ENCODE peak calls at places on chromosomes 6 and 20, in six cellular contexts. B is IMR-90, Y is mucosa of descending colon, M is AG10803, V is cardiac muscle cell, R is dorsolateral prefrontal cortex. S is an unnamed sample.

GRCh38 chr6:139204978-139205377 is 70.1 kb downstream of the HECA start:
- DNase-seq in R (no peak), M (no peak), B (no peak), V (no peak), Y (no peak), S (no peak)

GRCh38 chr6:26159417-26160273 is 72.4 kb downstream of the HFE start:
- DNase-seq in Y (no peak), R (no peak), M (no peak), V (no peak), B (no peak), S (peak; percentile 47)

GRCh38 chr20:61635721-61636455 is 383.8 kb downstream of the CDH4 start:
- DNase-seq in V (no peak), R (no peak), Y (no peak), M (no peak), B (no peak), S (no peak)

GRCh38 chr6:79257381-79258205 is 23.1 kb upstream of the HMGN3 start:
- DNase-seq in Y (no peak), M (no peak), V (no peak), B (peak; percentile 66), R (no peak), S (peak; percentile 76)

GRCh38 chr20:1888796-1889463 is 6.3 kb upstream of the SIRPA start:
- DNase-seq in Y (no peak), M (peak; percentile 43), V (no peak), R (no peak), B (peak; percentile 41), S (peak; percentile 45)

GRCh38 chr6:71367763-71368162 is 79.2 kb downstream of the OGFRL1 start:
- DNase-seq in Y (no peak), M (peak; percentile 28), V (no peak), B (peak; percentile 17), R (no peak), S (no peak)

GRCh38 chr6:3585320-3585935 is 128.6 kb upstream of the SLC22A23 start:
- DNase-seq in Y (no peak), R (no peak), V (no peak), B (peak; percentile 84), M (peak; percentile 90), S (peak; percentile 80)

GRCh38 chr20:44618318-44618731 is 33.2 kb downstream of the ADA start:
- DNase-seq in B (no peak), R (no peak), M (no peak), V (no peak), Y (peak; percentile 57), S (no peak)

GRCh38 chr6:128807577-128807976 is 75.4 kb upstream of the LAMA2 start:
- DNase-seq in B (peak; percentile 60), M (peak; percentile 61), V (peak; percentile 42), R (no peak), Y (no peak), S (peak; percentile 78)

GRCh38 chr20:36629719-36630340 is 16.2 kb downstream of the SLA2 start:
- DNase-seq in B (no peak), R (no peak), Y (peak; percentile 41), M (no peak), V (no peak), S (no peak)

GRCh38 chr6:137224890-137225198 is 5.7 kb upstream of the IFNGR1 start:
- DNase-seq in Y (no peak), B (no peak), R (no peak), M (no peak), V (no peak), S (no peak)

GRCh38 chr6:10391799-10392198 is 23.1 kb downstream of the TFAP2A start:
- DNase-seq in V (no peak), B (no peak), R (no peak), Y (no peak), M (no peak), S (no peak)

GRCh38 chr6:105600342-105601293 is 197.7 kb upstream of the PREP start:
- DNase-seq in Y (no peak), M (peak; percentile 59), R (no peak), B (peak; percentile 91), V (peak; percentile 45), S (peak; percentile 89)

GRCh38 chr6:111673086-111673485 is 67.4 kb upstream of the TRAF3IP2 start:
- DNase-seq in B (no peak), M (no peak), R (no peak), V (no peak), Y (no peak), S (no peak)

GRCh38 chr6:169048806-169049205 is 204.8 kb downstream of the THBS2 start:
- DNase-seq in Y (no peak), B (no peak), R (no peak), M (peak; percentile 31), V (no peak), S (no peak)

GRCh38 chr6:98945311-98946005 is 2.3 kb downstream of the FBXL4 start:
- DNase-seq in Y (no peak), R (no peak), M (no peak), V (no peak), B (no peak), S (no peak)

GRCh38 chr6:148814082-148814790 is 67.4 kb downstream of the UST start:
- DNase-seq in B (no peak), R (no peak), Y (no peak), M (peak; percentile 76), V (no peak), S (no peak)

GRCh38 chr6:157263146-157263545 is 60.2 kb downstream of the TMEM242 start:
- DNase-seq in M (no peak), B (no peak), V (no peak), Y (no peak), R (no peak), S (no peak)

GRCh38 chr6:125077453-125077852 is 76.1 kb upstream of the TPD52L1 start:
- DNase-seq in R (no peak), V (no peak), B (no peak), M (no peak), Y (no peak), S (no peak)

GRCh38 chr20:36374995-36375394 is 68.9 kb downstream of the DLGAP4 start:
- DNase-seq in M (no peak), V (no peak), Y (no peak), R (no peak), B (no peak), S (no peak)

GRCh38 chr20:24648481-24648880 is 179.1 kb downstream of the SYNDIG1 start:
- DNase-seq in B (no peak), R (no peak), Y (no peak), V (no peak), M (peak; percentile 80), S (no peak)

GRCh38 chr20:3218307-3218988 is 9.2 kb downstream of the ITPA start:
- DNase-seq in R (peak; percentile 46), V (peak; percentile 60), M (peak; percentile 24), B (no peak), Y (peak; percentile 79), S (no peak)

GRCh38 chr6:73394577-73395354 is at the start of gene DDX43:
- DNase-seq in R (no peak), M (peak; percentile 80), B (no peak), Y (peak; percentile 76), V (no peak), S (peak; percentile 60)

GRCh38 chr6:138004423-138005287 is 102.6 kb downstream of the PERP start:
- DNase-seq in M (peak; percentile 23), V (peak; percentile 54), R (no peak), B (peak; percentile 41), Y (no peak), S (peak; percentile 60)

GRCh38 chr20:57860576-57860975 is 150.8 kb upstream of the PMEPA1 start:
- DNase-seq in M (no peak), V (no peak), Y (no peak), B (no peak), R (no peak), S (no peak)

GRCh38 chr20:41862023-41862422 is 243.8 kb upstream of the CHD6 start:
- DNase-seq in B (no peak), V (no peak), M (no peak), Y (no peak), R (no peak), S (no peak)

GRCh38 chr20:38321959-38322598 is 18.1 kb downstream of the BPI start:
- DNase-seq in R (no peak), M (peak; percentile 70), V (peak; percentile 70), Y (no peak), B (peak; percentile 73), S (peak; percentile 80)

GRCh38 chr20:32155017-32155965 is 45.8 kb downstream of the TM9SF4 start:
- DNase-seq in M (peak; percentile 77), Y (peak; percentile 64), R (no peak), V (peak; percentile 74), B (peak; percentile 88), S (peak; percentile 97)

GRCh38 chr20:21826946-21827345 is 121.5 kb downstream of the PAX1 start:
- DNase-seq in R (no peak), V (peak; percentile 87), Y (no peak), B (no peak), M (no peak), S (no peak)

GRCh38 chr6:169724554-169725269 is 412 bp upstream of the PHF10 start:
- DNase-seq in V (peak; percentile 86), M (peak; percentile 9), R (peak; percentile 43), Y (peak; percentile 76), B (peak; percentile 24), S (peak; percentile 27)

GRCh38 chr20:61582196-61582923 is 330.3 kb downstream of the CDH4 start:
- DNase-seq in Y (no peak), M (no peak), R (no peak), V (no peak), B (no peak), S (no peak)

GRCh38 chr6:97437087-97437486 is 154.1 kb upstream of the MMS22L start:
- DNase-seq in Y (no peak), R (no peak), M (peak; percentile 16), V (peak; percentile 47), B (peak; percentile 18), S (peak; percentile 47)

GRCh38 chr6:42210551-42210950 is 7.1 kb downstream of the MRPS10 start:
- DNase-seq in Y (no peak), B (no peak), R (no peak), M (no peak), V (no peak), S (no peak)

GRCh38 chr6:120378582-120379220 is 955.6 kb downstream of the TBC1D32 start:
- DNase-seq in V (peak; percentile 73), R (no peak), M (peak; percentile 9), B (no peak), Y (no peak), S (peak; percentile 61)
- TF ChIP-seq CTCF in V (peak; percentile 70), R (no peak), M (peak; percentile 50), B (peak; percentile 18), Y (no peak), S (peak; percentile 70)

GRCh38 chr20:48898210-48898609 is 23.3 kb upstream of the ARFGEF2 start:
- DNase-seq in R (no peak), V (no peak), B (peak; percentile 67), M (peak; percentile 48), Y (no peak), S (no peak)
- H3K4me3 ChIP-seq in R (no peak overlapping the region), V (no peak overlapping the region), B (no peak overlapping the region), M (no peak overlapping the region), Y (no peak overlapping the region), S (no peak overlapping the region)

GRCh38 chr6:25052181-25052580 is 116.4 kb upstream of the RIPOR2 start:
- DNase-seq in B (no peak), Y (no peak), R (no peak), M (no peak), V (no peak), S (no peak)
- TF ChIP-seq CTCF in B (no peak), Y (no peak), R (no peak), M (no peak), V (no peak), S (no peak)

GRCh38 chr6:82712826-82713225 is 349.2 kb downstream of the TPBG start:
- DNase-seq in R (no peak), V (no peak), M (no peak), B (no peak), Y (no peak), S (peak; percentile 14)

GRCh38 chr6:82711105-82711829 is 347.6 kb downstream of the TPBG start:
- DNase-seq in R (no peak), Y (no peak), V (no peak), B (no peak), M (peak; percentile 50), S (no peak)

GRCh38 chr6:82711992-82712788 is 348.6 kb downstream of the TPBG start:
- DNase-seq in B (no peak), R (no peak), V (no peak), Y (no peak), M (peak; percentile 87), S (peak; percentile 38)
- H3K4me3 ChIP-seq in B (no peak overlapping the region), R (no peak overlapping the region), V (no peak overlapping the region), Y (no peak overlapping the region), M (peak overlapping the region; percentile 16), S (no peak overlapping the region)